ENCODE peak calls at places on chromosomes 16 and 17, in ten cellular contexts. D is upper lobe of right lung; C is spleen; K is Panc1; V is hepatocyte; A is right atrium auricular region; M is stomach; X is uterus; S is adipocyte; R is CD8-positive, alpha-beta memory T cell. I is an unnamed sample.
A peak's percentile ranks its signal among the peaks of the same experiment; 100 is the strongest.

GRCh38 chr16:67055712-67056487 is 27.0 kb downstream of the CBFB start:
- DNase-seq in D (no peak), C (no peak), K (peak; percentile 67), V (peak; percentile 71), A (no peak), M (no peak), X (no peak), S (peak; percentile 80), R (no peak), I (no peak)

GRCh38 chr16:75909746-75910145 is 183.5 kb upstream of the CPHXL start:
- DNase-seq in D (no peak), C (no peak), K (no peak), V (no peak), A (no peak), M (no peak), X (no peak), S (no peak), R (no peak), I (no peak)

GRCh38 chr17:27975146-27976011 is 67.1 kb upstream of the NLK start:
- DNase-seq in D (no peak), C (no peak), K (no peak), V (no peak), A (no peak), M (no peak), X (no peak), S (no peak), R (no peak), I (no peak)

GRCh38 chr16:55539488-55539887 is 27.0 kb upstream of the CAPNS2 start:
- DNase-seq in D (no peak), C (no peak), K (no peak), V (no peak), A (peak; percentile 60), M (no peak), X (no peak), S (no peak), R (no peak), I (no peak)

GRCh38 chr16:58198022-58198683 is at the start of gene CSNK2A2:
- DNase-seq in D (peak; percentile 88), C (peak; percentile 93), K (no peak), V (peak; percentile 90), A (no peak), M (peak; percentile 75), X (peak; percentile 50), S (peak; percentile 87), R (peak; percentile 62), I (peak; percentile 78)

GRCh38 chr16:22632621-22633020 is 121.9 kb downstream of the NPIPB5 start:
- DNase-seq in D (no peak), C (no peak), K (no peak), V (no peak), A (no peak), M (no peak), X (no peak), S (no peak), R (no peak), I (no peak)

GRCh38 chr17:38681096-38681495 is 6.3 kb upstream of the EPOP start:
- DNase-seq in D (no peak), C (no peak), K (no peak), V (no peak), A (no peak), M (no peak), X (no peak), S (no peak), R (no peak), I (no peak)

GRCh38 chr17:31462261-31462660 is 70.8 kb downstream of the RAB11FIP4 start:
- DNase-seq in D (no peak), C (no peak), K (no peak), V (no peak), A (no peak), M (no peak), X (no peak), S (no peak), R (no peak), I (no peak)

GRCh38 chr17:72122002-72122310 is 1.1 kb downstream of the SOX9 start:
- DNase-seq in D (no peak), C (no peak), K (no peak), V (peak; percentile 38), A (no peak), M (no peak), X (no peak), S (peak; percentile 47), R (no peak), I (no peak)

GRCh38 chr17:72119280-72119962 is 1.4 kb upstream of the SOX9 start:
- DNase-seq in D (no peak), C (no peak), K (no peak), V (no peak), A (no peak), M (no peak), X (no peak), S (no peak), R (no peak), I (no peak)

GRCh38 chr17:72119963-72120877 is 600 bp upstream of the SOX9 start:
- DNase-seq in D (peak; percentile 72), C (no peak), K (no peak), V (peak; percentile 76), A (peak; percentile 85), M (peak; percentile 52), X (no peak), S (peak; percentile 72), R (no peak), I (no peak)

GRCh38 chr17:72121164-72122001 is 563 bp downstream of the SOX9 start:
- DNase-seq in D (peak; percentile 79), C (no peak), K (no peak), V (peak; percentile 63), A (peak; percentile 66), M (peak; percentile 50), X (no peak), S (peak; percentile 76), R (no peak), I (no peak)

DNA sequence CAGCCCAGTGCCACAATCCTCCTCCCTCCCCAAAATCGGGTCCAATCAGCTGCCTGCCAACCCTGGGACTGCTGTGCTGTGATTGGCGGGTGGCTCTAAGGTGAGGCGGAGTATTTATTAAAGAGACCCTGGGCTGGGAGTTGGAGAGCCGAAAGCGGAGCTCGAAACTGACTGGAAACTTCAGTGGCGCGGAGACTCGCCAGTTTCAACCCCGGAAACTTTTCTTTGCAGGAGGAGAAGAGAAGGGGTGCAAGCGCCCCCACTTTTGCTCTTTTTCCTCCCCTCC is at the start of gene SOX9:
- DNase-seq in D (peak; percentile 90), C (no peak), K (peak; percentile 85), V (peak; percentile 93), A (peak; percentile 95), M (peak; percentile 92), X (no peak), S (peak; percentile 90), R (no peak), I (no peak)
- H3K9me3 ChIP-seq in D (no peaks in the 10 kb centered on the region), C (no peaks in the 10 kb centered on the region), K (no peaks in the 10 kb centered on the region), V (no peaks in the 10 kb centered on the region), A (no peaks in the 10 kb centered on the region), M (no peaks in the 10 kb centered on the region), X (no peaks in the 10 kb centered on the region), S (no peaks in the 10 kb centered on the region), R (no peaks in the 10 kb centered on the region), I (no peaks in the 10 kb centered on the region)

DNA sequence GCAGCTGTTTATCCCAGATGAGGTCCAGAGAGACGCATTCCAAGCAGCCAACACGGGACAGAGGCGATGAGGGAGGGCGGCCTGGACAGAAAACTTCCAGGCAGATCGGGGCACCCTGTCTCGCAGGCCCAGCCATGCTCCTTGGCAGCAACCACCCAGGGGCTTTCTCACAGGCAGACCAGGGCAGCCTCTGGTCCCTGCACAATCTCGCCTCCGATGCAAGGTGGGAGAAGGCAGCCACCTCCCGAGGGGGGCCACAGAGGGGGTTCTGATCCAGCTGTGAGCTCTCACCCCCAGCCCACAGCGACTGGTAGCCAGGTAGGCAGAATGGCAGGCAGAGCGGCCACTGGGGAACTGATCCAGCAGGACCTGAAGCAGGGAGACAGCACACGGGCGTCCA is 48.7 kb downstream of the LMF1 start:
- DNase-seq in D (no peak), C (no peak), K (no peak), V (no peak), A (no peak), M (no peak), X (no peak), S (no peak), R (no peak), I (no peak)
- H3K9me3 ChIP-seq in D (no peaks in the 10 kb centered on the region), C (no peaks in the 10 kb centered on the region), K (no peaks in the 10 kb centered on the region), V (no peaks in the 10 kb centered on the region), A (no peaks in the 10 kb centered on the region), M (no peaks in the 10 kb centered on the region), X (no peaks in the 10 kb centered on the region), S (peaks cover 6% of the 10 kb centered on the region), R (no peaks in the 10 kb centered on the region), I (no peaks in the 10 kb centered on the region)

GRCh38 chr16:5427571-5427970 is 330.0 kb upstream of the EEF2KMT start:
- DNase-seq in D (no peak), C (no peak), K (no peak), V (no peak), A (no peak), M (no peak), X (no peak), S (no peak), R (no peak), I (no peak)

GRCh38 chr16:5432166-5432565 is 334.6 kb upstream of the EEF2KMT start:
- DNase-seq in D (no peak), C (no peak), K (no peak), V (no peak), A (no peak), M (no peak), X (no peak), S (no peak), R (no peak), I (no peak)

GRCh38 chr16:5428932-5429331 is 331.3 kb upstream of the EEF2KMT start:
- DNase-seq in D (no peak), C (no peak), K (no peak), V (peak; percentile 46), A (no peak), M (no peak), X (no peak), S (no peak), R (no peak), I (no peak)

DNA sequence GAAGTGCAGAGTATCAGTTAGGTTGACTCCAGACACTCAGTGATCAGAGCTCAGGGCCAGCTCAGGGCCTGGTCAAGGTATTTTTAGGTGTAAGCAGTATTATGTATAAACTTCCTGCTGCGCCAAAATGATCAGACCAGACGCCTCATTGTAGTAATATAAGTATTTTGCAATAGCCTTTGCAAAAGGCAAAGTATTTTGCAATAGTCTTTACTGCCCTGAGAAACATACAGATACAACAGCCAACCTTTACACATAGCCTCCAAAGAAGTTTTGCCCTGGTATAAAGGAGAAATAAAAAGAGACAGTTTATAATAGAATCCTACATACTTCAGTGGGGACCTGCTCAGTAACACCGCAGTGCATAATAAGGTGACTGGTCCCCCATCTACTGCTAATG is 333.0 kb upstream of the EEF2KMT start:
- DNase-seq in D (no peak), C (no peak), K (no peak), V (no peak), A (no peak), M (no peak), X (no peak), S (no peak), R (no peak), I (no peak)
- H3K9me3 ChIP-seq in D (no peaks in the 10 kb centered on the region), C (no peaks in the 10 kb centered on the region), K (no peaks in the 10 kb centered on the region), V (no peaks in the 10 kb centered on the region), A (no peaks in the 10 kb centered on the region), M (no peaks in the 10 kb centered on the region), X (no peaks in the 10 kb centered on the region), S (no peaks in the 10 kb centered on the region), R (no peaks in the 10 kb centered on the region), I (no peaks in the 10 kb centered on the region)

GRCh38 chr16:88289001-88289400 is 93.8 kb upstream of the ZNF469 start:
- DNase-seq in D (no peak), C (no peak), K (no peak), V (no peak), A (no peak), M (no peak), X (no peak), S (no peak), R (no peak), I (no peak)

GRCh38 chr16:88288303-88288702 is 94.5 kb upstream of the ZNF469 start:
- DNase-seq in D (no peak), C (no peak), K (no peak), V (no peak), A (no peak), M (no peak), X (no peak), S (no peak), R (no peak), I (no peak)

GRCh38 chr16:88286301-88286923 is 96.3 kb upstream of the ZNF469 start:
- DNase-seq in D (no peak), C (no peak), K (no peak), V (no peak), A (no peak), M (no peak), X (no peak), S (no peak), R (no peak), I (no peak)

GRCh38 chr16:88285514-88285822 is 97.3 kb upstream of the ZNF469 start:
- DNase-seq in D (no peak), C (no peak), K (no peak), V (no peak), A (no peak), M (no peak), X (no peak), S (no peak), R (no peak), I (no peak)

GRCh38 chr16:88287219-88287618 is 95.5 kb upstream of the ZNF469 start:
- DNase-seq in D (no peak), C (no peak), K (no peak), V (no peak), A (no peak), M (no peak), X (no peak), S (no peak), R (no peak), I (no peak)
- H3K9me3 ChIP-seq in D (peaks cover 11% of the 10 kb centered on the region), C (no peaks in the 10 kb centered on the region), K (no peaks in the 10 kb centered on the region), V (no peaks in the 10 kb centered on the region), A (peaks cover 5% of the 10 kb centered on the region), M (no peaks in the 10 kb centered on the region), X (peaks cover 7% of the 10 kb centered on the region), S (peaks cover 24% of the 10 kb centered on the region), R (no peaks in the 10 kb centered on the region), I (no peaks in the 10 kb centered on the region)

I was measured in T-helper 17 cell.